ENCODE peak calls at places on chromosome 4, in five cellular contexts. H is GM12878, G is K562, D is HepG2, I is H1. E is an unnamed sample.

GRCh38 chr4:138090918-138091659 is 151.1 kb downstream of the SLC7A11 start:
- DNase-seq in H (no peak), G (no peak), D (no peak), I (no peak), E (no peak)

GRCh38 chr4:186621959-186622553 is 66.7 kb upstream of the MTNR1A start:
- DNase-seq in H (no peak), G (no peak), D (no peak), I (no peak), E (no peak)

GRCh38 chr4:182175788-182176519 is 67.2 kb upstream of the TENM3 start:
- DNase-seq in H (no peak), G (no peak), D (no peak), I (no peak), E (no peak)

GRCh38 chr4:102638621-102639020 is 122.1 kb downstream of the MANBA start:
- DNase-seq in H (no peak), G (no peak), D (no peak), I (no peak), E (no peak)

GRCh38 chr4:159227378-159227777 is 124.5 kb downstream of the RAPGEF2 start:
- DNase-seq in H (no peak), G (no peak), D (no peak), I (no peak), E (no peak)

GRCh38 chr4:2289311-2289954 is 27.5 kb upstream of the MXD4 start:
- DNase-seq in H (no peak), G (no peak), D (no peak), I (no peak), E (no peak)

GRCh38 chr4:106315968-106316772 is at the start of the genes AIMP1 and TBCK:
- DNase-seq in H (peak; percentile 72), G (peak; percentile 81), D (peak; percentile 88), I (peak; percentile 90), E (peak; percentile 94)

GRCh38 chr4:9765091-9765490 is 16.3 kb upstream of the DRD5 start:
- DNase-seq in H (no peak), G (peak; percentile 11), D (peak; percentile 15), I (peak; percentile 75), E (peak; percentile 65)

GRCh38 chr4:74311696-74312313 is 3.5 kb downstream of the EPGN start:
- DNase-seq in H (peak; percentile 13), G (no peak), D (peak; percentile 46), I (no peak), E (peak; percentile 82)

DNA sequence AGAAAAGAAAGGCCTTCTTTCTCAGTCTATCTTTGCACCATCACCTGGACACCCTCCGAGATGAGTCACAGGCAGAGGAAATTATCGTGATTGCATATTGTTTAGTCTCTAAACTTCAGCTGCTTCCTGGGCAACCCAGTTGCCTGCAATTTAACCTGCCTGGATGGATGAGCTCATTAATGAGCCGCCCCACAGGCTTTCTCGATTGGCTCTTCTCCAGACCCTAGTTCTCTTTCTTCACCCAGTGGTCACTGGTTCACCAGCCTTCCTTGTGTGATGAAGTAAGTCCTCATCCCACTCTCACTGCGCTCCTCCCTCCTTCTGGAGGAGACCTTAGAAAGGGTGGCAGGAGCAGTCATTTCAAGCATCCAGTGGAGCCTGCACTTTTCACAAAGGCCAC is 94.4 kb downstream of the SOWAHB start:
- DNase-seq in H (no peak), G (peak; percentile 25), D (no peak), I (no peak), E (no peak)
- TF ChIP-seq CREB1 in H (no peak), G (no peak), D (no peak), I (no peak), E (no peak)

GRCh38 chr4:65670331-65671031 is at the start of gene EPHA5:
- DNase-seq in H (no peak), G (no peak), D (peak; percentile 3), I (peak; percentile 86), E (peak; percentile 91)
- TF ChIP-seq EZH2 in H (no peak), G (no peak), D (no peak), I (no peak), E (no peak)

GRCh38 chr4:7196283-7196651 is 3.9 kb downstream of the SORCS2 start:
- DNase-seq in H (no peak), G (no peak), D (no peak), I (no peak), E (no peak)
- TF ChIP-seq CREB1 in H (no peak), G (no peak), D (no peak), I (no peak), E (no peak)

DNA sequence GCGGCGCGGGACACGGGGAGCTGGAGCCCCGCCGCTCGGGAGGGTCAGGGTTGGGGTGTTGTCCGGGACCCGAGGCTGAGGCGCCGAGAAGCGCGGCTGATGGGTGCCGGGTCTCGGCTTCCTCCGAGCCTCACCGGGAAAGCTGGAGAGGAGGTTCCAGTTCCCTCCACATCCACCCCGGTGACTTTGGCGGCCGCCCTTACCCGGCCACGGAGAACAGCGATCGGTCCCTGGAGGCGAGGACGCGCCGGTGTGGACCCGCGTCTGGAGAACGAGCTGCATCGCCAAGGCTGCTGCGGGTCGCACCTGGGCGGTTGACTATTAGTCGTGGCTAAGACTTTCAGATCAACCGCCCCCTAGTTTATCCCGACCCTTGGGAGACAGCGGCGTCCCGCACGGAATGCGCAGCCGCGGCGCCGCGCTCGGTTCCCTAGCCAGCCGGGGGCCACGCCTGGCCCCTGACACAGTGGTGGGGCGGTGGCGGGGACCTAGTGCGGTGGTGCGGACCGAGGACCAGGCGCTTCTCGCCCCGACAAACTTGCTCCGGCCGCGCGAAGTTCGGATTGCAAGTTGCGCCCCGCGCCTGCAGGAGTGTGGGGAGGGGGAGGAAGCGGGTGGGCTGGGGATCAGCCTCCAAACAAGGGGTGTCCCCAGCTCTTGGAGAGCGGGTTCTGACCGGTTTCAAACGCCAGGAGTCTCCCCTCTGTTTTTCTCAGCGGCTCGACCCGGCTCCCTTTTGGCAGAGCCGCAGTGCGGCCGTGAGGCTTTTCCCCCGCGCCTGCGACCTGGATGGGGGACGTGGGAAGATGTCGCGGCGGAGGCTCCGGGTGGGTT is 540 bp downstream of the FHDC1 start:
- DNase-seq in H (no peak), G (peak; percentile 44), D (no peak), I (peak; percentile 78), E (peak; percentile 91)
- TF ChIP-seq EZH2 in H (no peak), G (no peak), D (no peak), I (no peak), E (no peak)